ENCODE peak calls at places on chromosome 16, in eight cellular contexts. W is cardiac muscle cell, J is pancreas, B is transverse colon, V is ascending aorta, K is OCI-LY7, M is PC-9, A is ovary. S is an unnamed sample.

GRCh38 chr16:65202461-65202860 is 80.6 kb upstream of the CDH11 start:
- DNase-seq in M (no peak), A (no peak), W (no peak), V (no peak), B (no peak), K (no peak), J (no peak), S (no peak)

GRCh38 chr16:67312450-67313118 is 14.0 kb downstream of the KCTD19 start:
- DNase-seq in A (no peak), K (no peak), W (no peak), V (no peak), J (no peak), M (no peak), B (no peak), S (no peak)

GRCh38 chr16:49608801-49609200 is 235.2 kb downstream of the C16orf78 start:
- DNase-seq in A (no peak), J (no peak), V (peak; percentile 63), K (peak; percentile 8), W (peak; percentile 75), B (no peak), M (no peak), S (peak; percentile 10)

GRCh38 chr16:2079311-2079800 is 31.6 kb downstream of the TSC2 start:
- DNase-seq in K (no peak), M (no peak), B (no peak), V (no peak), W (no peak), J (no peak), A (no peak), S (no peak)

GRCh38 chr16:47888142-47888541 is 267.7 kb downstream of the ABCC12 start:
- DNase-seq in W (no peak), J (no peak), V (no peak), K (no peak), A (no peak), M (peak; percentile 62), B (no peak), S (no peak)

GRCh38 chr16:56869513-56870270 is 4.7 kb downstream of the SLC12A3 start:
- DNase-seq in J (no peak), M (peak; percentile 42), A (no peak), B (peak; percentile 24), K (peak; percentile 74), V (no peak), W (no peak), S (no peak)

GRCh38 chr16:53517851-53518250 is 14.8 kb upstream of the AKTIP start:
- DNase-seq in V (no peak), J (no peak), B (no peak), A (no peak), W (no peak), M (no peak), K (no peak), S (no peak)

GRCh38 chr16:67995423-67995822 is 3.9 kb downstream of the DPEP2 start:
- DNase-seq in V (no peak), A (no peak), M (no peak), B (no peak), J (no peak), K (no peak), W (no peak), S (no peak)

GRCh38 chr16:17345043-17345442 is 125.7 kb downstream of the XYLT1 start:
- DNase-seq in J (no peak), B (peak; percentile 59), A (peak; percentile 34), K (no peak), M (no peak), V (peak; percentile 80), W (no peak), S (no peak)

GRCh38 chr16:10539256-10539655 is 41.1 kb downstream of the EMP2 start:
- DNase-seq in K (no peak), W (no peak), B (no peak), J (no peak), V (no peak), M (peak; percentile 80), A (peak; percentile 26), S (no peak)

GRCh38 chr16:52770828-52771227 is 223.9 kb upstream of the TOX3 start:
- DNase-seq in K (no peak), A (no peak), W (peak; percentile 24), V (no peak), J (no peak), M (no peak), B (no peak), S (no peak)

GRCh38 chr16:89582614-89583196 is 7.1 kb downstream of the CPNE7 start:
- DNase-seq in K (no peak), M (no peak), J (no peak), V (no peak), W (no peak), A (no peak), B (no peak), S (no peak)

DNA sequence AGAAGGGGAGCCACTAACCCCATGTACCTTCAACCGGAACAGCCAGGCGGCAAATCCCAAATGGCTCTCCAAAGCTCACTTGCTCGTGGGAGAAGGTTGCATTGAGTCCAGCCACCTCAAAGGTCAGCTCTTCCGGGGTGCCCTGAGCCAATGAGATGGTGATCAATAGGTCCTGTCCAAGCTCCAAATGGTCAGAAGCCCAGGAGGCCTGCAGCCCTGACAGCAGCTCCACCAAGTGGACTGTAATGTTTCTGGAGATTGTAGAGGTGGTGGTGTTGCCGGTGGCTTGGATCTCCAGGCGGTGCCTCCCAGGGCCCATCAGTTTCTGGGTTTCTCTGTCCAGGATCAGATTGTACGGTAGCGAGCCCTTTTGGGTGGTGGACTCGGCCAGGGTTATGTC is 39.9 kb upstream of the BCO1 start:
- DNase-seq in J (no peak), M (peak; percentile 12), W (peak; percentile 22), A (no peak), K (no peak), B (no peak), V (no peak), S (no peak)
- TF ChIP-seq CTCF in J (no peak), M (no peak), W (peak; percentile 30), A (no peak), K (no peak), B (no peak), V (no peak), S (no peak)

DNA sequence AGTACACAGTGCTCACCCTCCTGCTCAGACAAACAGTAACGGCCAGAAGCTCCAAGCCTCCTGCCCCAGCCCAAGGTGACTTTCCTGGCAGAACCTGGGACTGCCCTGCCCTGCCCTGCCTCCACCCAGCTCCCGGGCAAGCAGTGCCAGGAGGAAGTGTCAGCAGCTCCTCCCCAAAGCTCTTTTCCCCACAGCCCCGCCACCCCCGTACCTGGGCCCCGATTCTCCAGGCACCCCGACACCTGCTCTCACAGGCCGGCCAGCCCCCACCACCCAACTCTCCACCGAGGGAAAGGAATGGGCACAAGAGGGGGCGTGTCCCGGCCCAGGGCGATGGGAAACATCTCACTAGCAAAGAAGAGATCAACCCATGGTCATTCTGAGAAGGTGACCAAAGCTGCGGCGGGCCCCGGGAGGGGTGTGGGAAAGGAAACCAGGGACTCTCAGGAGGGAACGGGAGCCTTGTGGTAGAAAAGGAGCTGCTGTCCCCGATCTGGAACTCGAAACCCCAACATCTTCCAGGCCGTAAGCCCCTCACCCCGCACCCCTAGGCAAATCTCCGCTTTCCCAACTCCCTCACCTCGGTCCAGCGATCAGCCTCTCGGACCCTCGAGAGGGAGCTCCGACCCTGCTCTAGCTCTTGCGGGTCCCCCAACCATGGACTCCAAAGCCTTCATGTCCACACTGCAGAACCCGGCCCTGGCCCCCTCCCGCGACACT is 1.2 kb downstream of the BCAR1 start:
- DNase-seq in V (peak; percentile 81), W (no peak), M (peak; percentile 49), A (peak; percentile 20), B (peak; percentile 81), J (peak; percentile 81), K (no peak), S (peak; percentile 87)
- H3K4me3 ChIP-seq in V (peak overlapping the region; percentile 85), W (peak overlapping the region; percentile 67), M (peak overlapping the region; percentile 71), A (peak overlapping the region; percentile 68), B (peak overlapping the region; percentile 86), J (peak overlapping the region; percentile 95), K (peak overlapping the region; percentile 81), S (peak overlapping the region; percentile 72)

GRCh38 chr16:72101195-72101594 is 7.5 kb downstream of the DHX38 start:
- DNase-seq in A (no peak), K (no peak), J (no peak), V (no peak), W (no peak), B (no peak), M (no peak), S (no peak)

GRCh38 chr16:72099377-72099818 is 5.8 kb downstream of the DHX38 start:
- DNase-seq in W (peak; percentile 70), K (peak; percentile 67), A (no peak), M (peak; percentile 39), V (no peak), B (peak; percentile 27), J (no peak), S (no peak)

GRCh38 chr16:72094266-72094610 is 591 bp downstream of the DHX38 start:
- DNase-seq in M (peak; percentile 5), V (no peak), J (no peak), A (no peak), W (peak; percentile 1), B (no peak), K (peak; percentile 30), S (no peak)

GRCh38 chr16:72093448-72094265 is at the start of the genes DHX38 and TXNL4B:
- DNase-seq in W (peak; percentile 99), J (peak; percentile 97), B (peak; percentile 95), A (peak; percentile 92), M (peak; percentile 91), V (peak; percentile 97), K (peak; percentile 98), S (peak; percentile 94)

DNA sequence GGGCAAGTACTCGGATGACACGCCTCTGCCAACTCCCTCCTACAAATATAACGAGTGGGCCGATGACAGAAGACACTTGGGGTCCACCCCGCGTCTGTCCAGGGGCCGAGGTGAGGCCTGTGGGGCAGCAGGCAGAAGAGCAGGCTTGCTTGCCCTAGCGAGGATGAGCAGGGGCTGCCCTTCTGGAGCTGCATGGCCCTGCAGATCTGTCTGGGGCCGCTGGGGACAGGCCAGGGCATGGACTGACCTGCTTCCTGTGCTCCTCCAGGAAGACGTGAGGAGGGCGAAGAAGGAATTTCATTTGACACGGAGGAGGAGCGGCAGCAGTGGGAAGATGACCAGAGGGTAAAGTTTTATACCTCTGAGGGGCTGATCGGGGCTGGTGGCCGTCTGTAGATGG is 5.3 kb downstream of the DHX38 start:
- DNase-seq in M (no peak), K (no peak), A (no peak), W (no peak), B (no peak), J (no peak), V (no peak), S (no peak)
- H3K4me1 ChIP-seq in M (peaks cover 11% of the 10 kb centered on the region), K (peaks cover 21% of the 10 kb centered on the region), A (peaks cover 2% of the 10 kb centered on the region), W (peaks cover 4% of the 10 kb centered on the region), B (peaks cover 13% of the 10 kb centered on the region), J (peaks cover 12% of the 10 kb centered on the region), V (peaks cover 11% of the 10 kb centered on the region), S (peaks cover 13% of the 10 kb centered on the region)

DNA sequence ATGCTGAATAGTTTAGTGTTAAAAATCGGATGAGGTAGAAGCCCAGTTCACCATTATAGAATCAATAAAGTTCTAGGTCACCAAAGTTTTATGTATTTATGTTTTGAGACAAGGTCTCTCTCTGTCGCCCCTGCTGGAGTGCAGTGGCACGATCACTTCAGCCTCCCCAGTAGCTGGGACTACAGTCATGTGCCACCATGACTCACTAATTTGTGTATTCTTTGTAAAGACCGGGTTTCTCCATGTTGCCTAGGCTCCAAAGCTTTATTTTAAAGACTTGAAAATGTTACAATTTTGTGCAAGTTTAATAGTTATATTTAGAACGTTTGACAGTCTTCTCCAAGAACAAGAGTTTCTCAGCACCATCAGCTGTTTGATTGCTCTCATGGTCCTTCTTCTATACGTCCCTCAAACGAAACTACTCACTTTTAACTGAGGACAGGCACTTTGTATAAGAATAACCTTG is 32.1 kb downstream of the NDE1 start:
- DNase-seq in W (peak; percentile 39), B (peak; percentile 21), J (no peak), M (peak; percentile 60), A (no peak), K (peak; percentile 25), V (peak; percentile 84), S (no peak)
- TF ChIP-seq CTCF in W (peak; percentile 60), B (peak; percentile 26), J (no peak), M (peak; percentile 72), A (no peak), K (peak; percentile 72), V (peak; percentile 57), S (no peak)

S was measured in mucosa of descending colon.